ENCODE peak calls at places on chromosomes 5 and 9, in five cellular contexts. One of them, this sample, is unnamed.

GRCh38 chr5:80170117-80170535 is 85.7 kb downstream of the SERINC5 start:
- DNase-seq in GM12878: no peak
- DNase-seq in NT2/D1: no peak
- DNase-seq in HepG2: no peak
- DNase-seq in HEK293T: no peak
- DNase-seq in this sample: no peak

GRCh38 chr9:119368681-119369581 is at the start of gene BRINP1:
- DNase-seq in GM12878: no peak
- DNase-seq in NT2/D1: peak
- DNase-seq in HEK293T: no peak
- DNase-seq in HepG2: no peak
- DNase-seq in this sample: peak

GRCh38 chr9:133352635-133353340 is 3.5 kb downstream of the SURF1 start:
- DNase-seq in HepG2: no peak
- DNase-seq in HEK293T: no peak
- DNase-seq in GM12878: no peak
- DNase-seq in NT2/D1: no peak
- DNase-seq in this sample: no peak

GRCh38 chr9:71858812-71859211 is 52.2 kb downstream of the ABHD17B start:
- DNase-seq in GM12878: peak
- DNase-seq in NT2/D1: no peak
- DNase-seq in HEK293T: no peak
- DNase-seq in HepG2: no peak
- DNase-seq in this sample: no peak

GRCh38 chr9:126844085-126844484 is 16.4 kb upstream of the ZBTB34 start:
- DNase-seq in GM12878: no peak
- DNase-seq in HepG2: no peak
- DNase-seq in NT2/D1: no peak
- DNase-seq in HEK293T: no peak
- DNase-seq in this sample: no peak

GRCh38 chr9:93009337-93010015 is 49.0 kb upstream of the SUSD3 start:
- DNase-seq in HEK293T: peak
- DNase-seq in GM12878: no peak
- DNase-seq in NT2/D1: no peak
- DNase-seq in HepG2: no peak
- DNase-seq in this sample: no peak

GRCh38 chr9:102950341-102950740 is 44.8 kb upstream of the CYLC2 start:
- DNase-seq in GM12878: no peak
- DNase-seq in HEK293T: no peak
- DNase-seq in HepG2: no peak
- DNase-seq in NT2/D1: no peak
- DNase-seq in this sample: no peak

GRCh38 chr5:14869286-14870164 is 2.1 kb downstream of the ANKH start:
- DNase-seq in GM12878: no peak
- DNase-seq in HepG2: no peak
- DNase-seq in HEK293T: no peak
- DNase-seq in NT2/D1: no peak
- DNase-seq in this sample: no peak

GRCh38 chr9:107587175-107587963 is 97.8 kb upstream of the KLF4 start:
- DNase-seq in HepG2: no peak
- DNase-seq in GM12878: no peak
- DNase-seq in HEK293T: no peak
- DNase-seq in NT2/D1: no peak
- DNase-seq in this sample: no peak

GRCh38 chr5:73540192-73540591 is 25.2 kb downstream of the ANKRA2 start:
- DNase-seq in GM12878: no peak
- DNase-seq in HEK293T: no peak
- DNase-seq in HepG2: peak
- DNase-seq in NT2/D1: no peak
- DNase-seq in this sample: no peak

GRCh38 chr9:108048406-108049025 is 558.9 kb upstream of the KLF4 start:
- DNase-seq in NT2/D1: no peak
- DNase-seq in GM12878: no peak
- DNase-seq in HEK293T: no peak
- DNase-seq in HepG2: no peak
- DNase-seq in this sample: no peak

GRCh38 chr9:117414906-117415583 is at the start of gene ASTN2:
- DNase-seq in NT2/D1: no peak
- DNase-seq in HepG2: no peak
- DNase-seq in HEK293T: no peak
- DNase-seq in GM12878: no peak
- DNase-seq in this sample: no peak

GRCh38 chr5:120240716-120241115 is 223.4 kb upstream of the PRR16 start:
- DNase-seq in GM12878: no peak
- DNase-seq in HepG2: no peak
- DNase-seq in HEK293T: no peak
- DNase-seq in NT2/D1: no peak
- DNase-seq in this sample: no peak

GRCh38 chr9:19583890-19584289 is 175.1 kb downstream of the ACER2 start:
- DNase-seq in GM12878: no peak
- DNase-seq in HepG2: no peak
- DNase-seq in NT2/D1: no peak
- DNase-seq in HEK293T: no peak
- DNase-seq in this sample: no peak

GRCh38 chr5:107808671-107809137 is 138.0 kb upstream of the EFNA5 start:
- DNase-seq in HEK293T: peak
- DNase-seq in HepG2: peak
- DNase-seq in GM12878: no peak
- DNase-seq in NT2/D1: peak
- DNase-seq in this sample: peak

GRCh38 chr9:106420511-106420944 is 442.4 kb upstream of the ZNF462 start:
- DNase-seq in NT2/D1: no peak
- DNase-seq in GM12878: peak
- DNase-seq in HEK293T: no peak
- DNase-seq in HepG2: no peak
- DNase-seq in this sample: no peak

GRCh38 chr5:71938886-71939285 is 168.4 kb upstream of the MAP1B start:
- DNase-seq in NT2/D1: no peak
- DNase-seq in GM12878: no peak
- DNase-seq in HEK293T: no peak
- DNase-seq in HepG2: peak
- DNase-seq in this sample: no peak

GRCh38 chr5:16994576-16994975 is 58.5 kb upstream of the MYO10 start:
- DNase-seq in NT2/D1: no peak
- DNase-seq in HepG2: no peak
- DNase-seq in GM12878: no peak
- DNase-seq in HEK293T: no peak
- DNase-seq in this sample: no peak

GRCh38 chr9:127319366-127320121 is 55.0 kb downstream of the GARNL3 start:
- DNase-seq in HEK293T: no peak
- DNase-seq in NT2/D1: no peak
- DNase-seq in HepG2: no peak
- DNase-seq in GM12878: peak
- DNase-seq in this sample: no peak

GRCh38 chr5:142847898-142848790 is 78.0 kb downstream of the ARHGAP26 start:
- DNase-seq in HepG2: no peak
- DNase-seq in HEK293T: no peak
- DNase-seq in NT2/D1: no peak
- DNase-seq in GM12878: no peak
- DNase-seq in this sample: no peak

GRCh38 chr9:90442738-90443137 is 199.9 kb downstream of the DIRAS2 start:
- DNase-seq in GM12878: no peak
- DNase-seq in NT2/D1: peak
- DNase-seq in HEK293T: no peak
- DNase-seq in HepG2: no peak
- DNase-seq in this sample: no peak

GRCh38 chr9:16368425-16369087 is 501.9 kb downstream of the BNC2 start:
- DNase-seq in HEK293T: no peak
- DNase-seq in NT2/D1: no peak
- DNase-seq in GM12878: no peak
- DNase-seq in HepG2: no peak
- DNase-seq in this sample: no peak

GRCh38 chr5:143341807-143342570 is 61.5 kb downstream of the NR3C1 start:
- DNase-seq in HepG2: no peak
- DNase-seq in HEK293T: no peak
- DNase-seq in GM12878: no peak
- DNase-seq in NT2/D1: no peak
- DNase-seq in this sample: no peak

GRCh38 chr9:12817702-12818101 is 42.9 kb downstream of the LURAP1L start:
- DNase-seq in GM12878: no peak
- DNase-seq in HepG2: peak
- DNase-seq in HEK293T: no peak
- DNase-seq in NT2/D1: no peak
- DNase-seq in this sample: no peak

GRCh38 chr5:1795931-1796330 is 3.7 kb downstream of the MRPL36 start:
- DNase-seq in GM12878: no peak
- DNase-seq in NT2/D1: no peak
- DNase-seq in HepG2: no peak
- DNase-seq in HEK293T: no peak
- DNase-seq in this sample: no peak

DNA sequence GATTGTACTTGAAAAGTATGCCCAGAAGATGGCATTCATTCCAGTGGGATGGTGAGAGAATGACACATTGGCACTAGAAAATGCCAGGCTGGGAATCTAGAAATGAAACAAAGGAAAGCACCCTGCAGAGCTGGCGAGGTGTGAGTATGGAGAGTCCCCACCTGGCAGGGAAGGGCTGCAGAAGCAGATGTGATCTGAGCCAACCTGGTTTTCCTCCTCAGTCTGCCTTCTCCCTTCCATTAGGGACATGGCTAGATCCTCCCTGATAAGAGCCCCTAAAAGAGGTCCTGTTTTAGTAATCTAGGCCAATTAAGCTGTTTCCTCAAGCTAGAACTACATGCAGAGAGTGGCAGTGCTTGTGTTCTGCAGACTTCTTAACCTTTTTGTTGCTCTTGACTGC is 24.7 kb upstream of the TNFSF15 start:
- DNase-seq in GM12878: no peak
- DNase-seq in HEK293T: no peak
- DNase-seq in HepG2: no peak
- DNase-seq in NT2/D1: no peak
- DNase-seq in this sample: no peak
- TF ChIP-seq SUZ12 in GM12878: no peak
- TF ChIP-seq SUZ12 in HEK293T: no peak
- TF ChIP-seq SUZ12 in HepG2: no peak
- TF ChIP-seq SUZ12 in NT2/D1: no peak
- TF ChIP-seq SUZ12 in this sample: no peak

GRCh38 chr5:57243286-57244137 is 69.7 kb downstream of the GPBP1 start:
- DNase-seq in HEK293T: no peak
- DNase-seq in NT2/D1: no peak
- DNase-seq in GM12878: no peak
- DNase-seq in HepG2: no peak
- DNase-seq in this sample: no peak
- TF ChIP-seq SUZ12 in HEK293T: no peak
- TF ChIP-seq SUZ12 in NT2/D1: no peak
- TF ChIP-seq SUZ12 in GM12878: no peak
- TF ChIP-seq SUZ12 in HepG2: no peak
- TF ChIP-seq SUZ12 in this sample: no peak

GRCh38 chr9:33682551-33682950 is 112.8 kb upstream of the PRSS3 start:
- DNase-seq in NT2/D1: no peak
- DNase-seq in GM12878: no peak
- DNase-seq in HepG2: no peak
- DNase-seq in HEK293T: no peak
- DNase-seq in this sample: no peak

GRCh38 chr9:33690156-33690908 is 105.0 kb upstream of the PRSS3 start:
- DNase-seq in HepG2: no peak
- DNase-seq in NT2/D1: no peak
- DNase-seq in HEK293T: no peak
- DNase-seq in GM12878: no peak
- DNase-seq in this sample: no peak

GRCh38 chr9:33686942-33687341 is 108.4 kb upstream of the PRSS3 start:
- DNase-seq in GM12878: no peak
- DNase-seq in HEK293T: peak
- DNase-seq in HepG2: no peak
- DNase-seq in NT2/D1: no peak
- DNase-seq in this sample: no peak

GRCh38 chr9:33687779-33688178 is 107.6 kb upstream of the PRSS3 start:
- DNase-seq in HepG2: no peak
- DNase-seq in NT2/D1: no peak
- DNase-seq in HEK293T: no peak
- DNase-seq in GM12878: no peak
- DNase-seq in this sample: no peak
- TF ChIP-seq SUZ12 in HepG2: no peak
- TF ChIP-seq SUZ12 in NT2/D1: no peak
- TF ChIP-seq SUZ12 in HEK293T: no peak
- TF ChIP-seq SUZ12 in GM12878: no peak
- TF ChIP-seq SUZ12 in this sample: no peak

DNA sequence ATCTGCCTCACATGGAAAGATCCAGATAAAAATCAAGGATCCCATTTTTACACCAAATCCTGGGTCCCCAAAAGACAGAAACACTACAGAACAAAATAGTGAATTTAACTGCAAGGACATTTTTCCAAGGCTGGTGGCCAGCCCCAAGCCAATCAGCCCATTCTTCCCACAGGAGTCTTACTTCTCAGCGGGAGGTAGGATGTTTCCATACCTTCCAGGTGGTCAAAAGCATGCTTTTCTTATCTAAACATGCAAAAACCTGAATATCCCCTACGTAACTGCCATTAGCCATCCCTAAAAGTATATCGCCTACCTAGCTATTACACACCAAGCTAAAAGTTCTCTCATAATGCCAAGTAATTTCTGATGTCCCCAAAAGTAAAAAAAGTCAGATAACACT is 20.6 kb downstream of the TMEM161B start:
- DNase-seq in HepG2: no peak
- DNase-seq in GM12878: no peak
- DNase-seq in HEK293T: no peak
- DNase-seq in NT2/D1: no peak
- DNase-seq in this sample: no peak
- TF ChIP-seq SUZ12 in HepG2: no peak
- TF ChIP-seq SUZ12 in GM12878: no peak
- TF ChIP-seq SUZ12 in HEK293T: no peak
- TF ChIP-seq SUZ12 in NT2/D1: no peak
- TF ChIP-seq SUZ12 in this sample: no peak

DNA sequence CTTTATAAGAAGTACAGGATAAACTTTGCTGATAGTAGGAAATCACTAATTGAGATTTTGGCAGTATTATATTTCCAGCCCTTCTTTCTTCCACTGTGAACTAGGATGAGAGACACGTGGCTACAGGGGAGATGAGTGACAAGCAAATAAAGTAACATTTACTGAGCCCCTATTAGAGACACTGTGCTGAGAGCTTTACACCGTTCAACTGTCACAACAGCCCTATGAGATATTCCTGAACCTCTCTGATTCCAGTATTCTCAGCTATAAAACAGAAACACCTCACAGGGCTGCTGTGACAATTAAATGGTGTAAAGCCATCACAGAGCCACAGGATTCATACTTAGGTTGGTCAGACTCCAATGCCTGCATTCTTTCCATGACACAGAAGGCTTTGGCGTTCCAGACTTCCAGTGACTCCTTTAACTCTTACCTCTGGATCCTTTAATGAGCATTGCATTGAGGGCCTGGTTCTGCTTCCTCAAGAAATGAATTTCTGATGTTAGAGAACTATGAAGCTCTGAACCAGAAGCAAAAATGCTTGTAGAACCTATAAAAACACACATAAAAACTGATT is 169.0 kb downstream of the CDK5RAP2 start:
- DNase-seq in NT2/D1: no peak
- DNase-seq in GM12878: no peak
- DNase-seq in HepG2: no peak
- DNase-seq in HEK293T: no peak
- DNase-seq in this sample: no peak
- TF ChIP-seq SUZ12 in NT2/D1: no peak
- TF ChIP-seq SUZ12 in GM12878: no peak
- TF ChIP-seq SUZ12 in HepG2: no peak
- TF ChIP-seq SUZ12 in HEK293T: no peak
- TF ChIP-seq SUZ12 in this sample: no peak

This sample was measured in H1.